ENCODE peak calls at places on chromosomes 16 and 17, in eight cellular contexts. C is RWPE2, M is Calu3, V is A549, A is glutamatergic neuron, T is PC-3, P is GM13977, D is ovary. S is an unnamed sample.

GRCh38 chr16:28264656-28265055 is 27.7 kb upstream of the SBK1 start:
- DNase-seq in C (no peak), M (peak), V (peak), A (no peak), T (no peak), P (no peak), D (no peak), S (no peak)

GRCh38 chr17:67751101-67752074 is 33.7 kb downstream of the NOL11 start:
- DNase-seq in C (no peak), M (no peak), V (no peak), A (no peak), T (no peak), P (no peak), D (no peak), S (no peak)

GRCh38 chr17:54372071-54372720 is 528.5 kb upstream of the TOM1L1 start:
- DNase-seq in C (no peak), M (no peak), V (no peak), A (no peak), T (no peak), P (no peak), D (no peak), S (no peak)

GRCh38 chr17:34051046-34051445 is 204.0 kb upstream of the CCL2 start:
- DNase-seq in C (no peak), M (no peak), V (no peak), A (no peak), T (no peak), P (no peak), D (no peak), S (no peak)

GRCh38 chr17:72205357-72205756 is 84.5 kb downstream of the SOX9 start:
- DNase-seq in C (no peak), M (no peak), V (no peak), A (peak), T (no peak), P (no peak), D (no peak), S (no peak)

GRCh38 chr17:31690118-31690517 is 168.9 kb downstream of the COPRS start:
- DNase-seq in C (no peak), M (no peak), V (no peak), A (no peak), T (no peak), P (no peak), D (no peak), S (no peak)

GRCh38 chr17:80095038-80095843 is 6.1 kb upstream of the GAA start:
- DNase-seq in C (peak), M (no peak), V (no peak), A (no peak), T (no peak), P (no peak), D (no peak), S (no peak)

GRCh38 chr17:55760643-55761355 is 9.9 kb downstream of the PCTP start:
- DNase-seq in C (no peak), M (no peak), V (no peak), A (no peak), T (no peak), P (no peak), D (no peak), S (no peak)

GRCh38 chr17:20156196-20157077 is 147.3 kb downstream of the SPECC1 start:
- DNase-seq in C (peak), M (peak), V (peak), A (peak), T (peak), P (peak), D (no peak), S (no peak)

GRCh38 chr17:44979426-44980273 is 11.5 kb upstream of the C1QL1 start:
- DNase-seq in C (no peak), M (no peak), V (no peak), A (peak), T (no peak), P (no peak), D (peak), S (no peak)

GRCh38 chr16:78240459-78241222 is 141.2 kb downstream of the WWOX start:
- DNase-seq in C (no peak), M (peak), V (peak), A (no peak), T (peak), P (no peak), D (no peak), S (no peak)

GRCh38 chr17:73686961-73687360 is 42.7 kb upstream of the SDK2 start:
- DNase-seq in C (no peak), M (no peak), V (no peak), A (no peak), T (no peak), P (no peak), D (no peak), S (no peak)

GRCh38 chr16:14325921-14326401 is 254.8 kb downstream of the MRTFB start:
- DNase-seq in C (no peak), M (no peak), V (no peak), A (no peak), T (no peak), P (no peak), D (no peak), S (no peak)

GRCh38 chr17:19262650-19263620 is 25.8 kb downstream of the EPN2 start:
- DNase-seq in C (no peak), M (no peak), V (no peak), A (no peak), T (no peak), P (no peak), D (no peak), S (no peak)

GRCh38 chr16:31010539-31010938 is at the start of gene STX1B:
- DNase-seq in C (no peak), M (no peak), V (no peak), A (peak), T (no peak), P (no peak), D (no peak), S (no peak)

GRCh38 chr16:17724242-17724898 is 253.6 kb upstream of the XYLT1 start:
- DNase-seq in C (no peak), M (no peak), V (no peak), A (no peak), T (no peak), P (no peak), D (no peak), S (no peak)

GRCh38 chr17:39461911-39462641 is 790 bp downstream of the CDK12 start:
- DNase-seq in C (no peak), M (peak), V (no peak), A (no peak), T (peak), P (no peak), D (no peak), S (peak)

GRCh38 chr17:64343833-64344637 is 46.6 kb downstream of the PECAM1 start:
- DNase-seq in C (no peak), M (peak), V (peak), A (no peak), T (peak), P (no peak), D (peak), S (peak)

GRCh38 chr16:88938933-88939813 is 37.8 kb downstream of the CBFA2T3 start:
- DNase-seq in C (no peak), M (no peak), V (no peak), A (peak), T (no peak), P (peak), D (no peak), S (no peak)

GRCh38 chr17:80261159-80261894 is 675 bp downstream of the RNF213 start:
- DNase-seq in C (no peak), M (peak), V (peak), A (peak), T (peak), P (no peak), D (peak), S (no peak)

GRCh38 chr16:49353650-49354049 is 20.0 kb upstream of the C16orf78 start:
- DNase-seq in C (no peak), M (no peak), V (no peak), A (no peak), T (no peak), P (no peak), D (no peak), S (no peak)

GRCh38 chr16:49354991-49355390 is 18.6 kb upstream of the C16orf78 start:
- DNase-seq in C (peak), M (no peak), V (no peak), A (no peak), T (no peak), P (no peak), D (no peak), S (no peak)

GRCh38 chr16:49354101-49354500 is 19.5 kb upstream of the C16orf78 start:
- DNase-seq in C (peak), M (no peak), V (no peak), A (no peak), T (no peak), P (no peak), D (no peak), S (no peak)

GRCh38 chr16:49351119-49351518 is 22.5 kb upstream of the C16orf78 start:
- DNase-seq in C (no peak), M (no peak), V (no peak), A (no peak), T (no peak), P (no peak), D (no peak), S (no peak)

DNA sequence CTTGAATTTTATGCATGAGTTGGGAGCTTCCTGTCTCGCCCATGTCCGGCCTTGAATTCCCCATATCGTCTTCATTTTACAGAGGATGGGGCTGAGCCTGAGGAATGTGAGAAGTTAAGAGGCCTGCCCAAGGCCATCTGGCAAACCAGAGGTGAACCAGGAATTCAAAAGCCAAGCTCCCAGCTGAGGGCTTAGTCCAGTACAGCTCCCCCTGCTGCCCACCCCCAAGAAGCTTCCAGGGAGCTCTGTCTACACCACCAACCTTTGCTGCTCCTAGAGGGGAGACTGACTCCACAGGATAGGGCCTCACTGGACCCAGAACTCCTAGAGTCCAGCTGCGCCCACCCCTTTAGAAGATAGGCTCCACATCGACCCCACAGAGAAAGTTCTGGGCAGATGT is 20.7 kb upstream of the C16orf78 start:
- DNase-seq in C (no peak), M (peak), V (peak), A (peak), T (peak), P (no peak), D (no peak), S (no peak)
- TF ChIP-seq CTCF in C (peak), M (no peak), V (no peak), A (peak), T (peak), P (peak), D (no peak), S (peak)

GRCh38 chr17:29162082-29162908 is 17.9 kb downstream of the MYO18A start:
- DNase-seq in C (no peak), M (no peak), V (no peak), A (no peak), T (no peak), P (no peak), D (peak), S (no peak)
- TF ChIP-seq CTCF in C (no peak), M (no peak), V (no peak), A (no peak), T (no peak), P (no peak), D (no peak), S (no peak)

GRCh38 chr16:84117482-84117843 is 721 bp upstream of the MBTPS1 start:
- DNase-seq in C (no peak), M (no peak), V (peak), A (no peak), T (peak), P (peak), D (no peak), S (no peak)

GRCh38 chr16:84119368-84119767 is 2.6 kb upstream of the MBTPS1 start:
- DNase-seq in C (no peak), M (no peak), V (no peak), A (no peak), T (peak), P (no peak), D (no peak), S (no peak)

GRCh38 chr16:84116720-84117481 is at the start of gene MBTPS1:
- DNase-seq in C (peak), M (peak), V (peak), A (peak), T (peak), P (peak), D (peak), S (peak)

GRCh38 chr16:84120023-84120422 is 3.3 kb upstream of the MBTPS1 start:
- DNase-seq in C (no peak), M (no peak), V (no peak), A (no peak), T (no peak), P (no peak), D (no peak), S (no peak)

GRCh38 chr16:84115919-84116719 is 623 bp downstream of the MBTPS1 start:
- DNase-seq in C (no peak), M (no peak), V (peak), A (no peak), T (peak), P (peak), D (no peak), S (no peak)
- TF ChIP-seq CTCF in C (peak), M (peak), V (no peak), A (peak), T (no peak), P (peak), D (no peak), S (peak)

DNA sequence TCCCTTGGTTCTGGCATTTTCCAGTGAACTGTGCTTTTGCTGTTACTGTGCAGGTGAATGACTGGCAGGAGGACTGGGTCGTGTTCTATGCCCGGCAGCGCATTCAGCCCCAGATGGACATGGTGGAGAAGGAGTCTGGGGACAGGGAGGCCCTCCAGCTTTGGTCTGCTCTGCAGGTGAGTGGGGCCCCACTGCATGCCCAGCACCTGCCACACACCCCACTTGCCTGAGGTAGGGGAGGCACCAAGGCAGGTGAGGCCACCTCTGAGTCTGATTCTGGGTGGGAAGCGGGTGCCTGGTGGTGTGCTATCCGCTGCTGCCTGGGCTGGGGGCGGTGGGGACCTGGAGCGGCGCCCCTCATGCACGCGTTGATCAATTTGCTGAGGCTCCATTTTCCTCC is 9.0 kb upstream of the FN3K start:
- DNase-seq in C (no peak), M (no peak), V (no peak), A (no peak), T (no peak), P (no peak), D (no peak), S (no peak)
- TF ChIP-seq CTCF in C (no peak), M (no peak), V (no peak), A (no peak), T (no peak), P (no peak), D (no peak), S (no peak)

DNA sequence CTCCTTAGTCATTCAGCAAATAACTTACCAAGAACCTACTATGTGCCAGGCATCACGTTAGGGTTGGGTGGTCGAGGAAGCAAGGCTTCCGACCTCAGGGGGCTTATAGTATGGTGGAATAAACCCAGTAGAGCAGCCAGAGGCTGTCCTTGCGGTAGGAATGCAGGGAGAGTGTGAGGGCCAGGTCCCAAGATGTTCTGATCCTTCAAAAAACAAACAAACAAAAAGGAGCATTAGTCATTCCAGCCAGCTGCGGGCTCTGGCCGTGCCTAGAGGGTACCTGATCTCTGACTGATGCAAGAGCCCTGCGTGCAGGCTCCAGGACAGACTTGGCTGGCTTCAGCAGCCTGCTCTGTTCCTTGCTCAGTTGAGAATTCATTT is 18.2 kb downstream of the CYB5D2 start:
- DNase-seq in C (peak), M (peak), V (peak), A (no peak), T (peak), P (no peak), D (no peak), S (no peak)
- TF ChIP-seq CTCF in C (no peak), M (no peak), V (no peak), A (no peak), T (no peak), P (no peak), D (no peak), S (peak)

GRCh38 chr16:51762081-51762995 is 611.3 kb upstream of the SALL1 start:
- DNase-seq in C (no peak), M (peak), V (peak), A (peak), T (peak), P (peak), D (peak), S (peak)
- TF ChIP-seq CTCF in C (peak), M (peak), V (peak), A (peak), T (peak), P (peak), D (peak), S (peak)

GRCh38 chr17:47066841-47067682 is 88.0 kb upstream of the RPRML start:
- DNase-seq in C (peak), M (peak), V (peak), A (peak), T (peak), P (peak), D (peak), S (no peak)
- TF ChIP-seq CTCF in C (no peak), M (no peak), V (no peak), A (no peak), T (no peak), P (peak), D (no peak), S (peak)

S was measured in chondrocyte.